ENCODE peak calls at places on chromosomes 16 and 17, in six cellular contexts. One of them, this sample, is unnamed. For H3K4me1, the result is how much of the 10 kb centered on the place peaks cover.

GRCh38 chr16:28003021-28003865 is 60.3 kb downstream of the GSG1L start:
- DNase-seq in lower lobe of right lung: no peak
- DNase-seq in adrenal gland: no peak
- DNase-seq in testis: peak
- DNase-seq in left lung: no peak
- DNase-seq in PC-3: no peak
- DNase-seq in this sample: no peak

GRCh38 chr17:79830303-79830702 is 8.9 kb downstream of the CBX4 start:
- DNase-seq in lower lobe of right lung: no peak
- DNase-seq in adrenal gland: no peak
- DNase-seq in testis: no peak
- DNase-seq in left lung: no peak
- DNase-seq in PC-3: no peak
- DNase-seq in this sample: no peak

GRCh38 chr16:24178496-24178895 is 77.6 kb upstream of the CACNG3 start:
- DNase-seq in lower lobe of right lung: no peak
- DNase-seq in adrenal gland: no peak
- DNase-seq in testis: no peak
- DNase-seq in left lung: no peak
- DNase-seq in PC-3: no peak
- DNase-seq in this sample: no peak

GRCh38 chr17:5533486-5534315 is 47.3 kb downstream of the MIS12 start:
- DNase-seq in lower lobe of right lung: no peak
- DNase-seq in adrenal gland: no peak
- DNase-seq in testis: no peak
- DNase-seq in left lung: no peak
- DNase-seq in PC-3: no peak
- DNase-seq in this sample: no peak

GRCh38 chr17:48575066-48575582 is 3.0 kb downstream of the HOXB4 start:
- DNase-seq in lower lobe of right lung: no peak
- DNase-seq in adrenal gland: no peak
- DNase-seq in testis: no peak
- DNase-seq in left lung: no peak
- DNase-seq in PC-3: peak
- DNase-seq in this sample: no peak

GRCh38 chr16:69861276-69862030 is 89.7 kb upstream of the CLEC18A start:
- DNase-seq in lower lobe of right lung: no peak
- DNase-seq in adrenal gland: peak
- DNase-seq in testis: peak
- DNase-seq in left lung: peak
- DNase-seq in PC-3: no peak
- DNase-seq in this sample: no peak

GRCh38 chr17:79985361-79985760 is 50.3 kb downstream of the TBC1D16 start:
- DNase-seq in lower lobe of right lung: peak
- DNase-seq in adrenal gland: no peak
- DNase-seq in testis: no peak
- DNase-seq in left lung: no peak
- DNase-seq in PC-3: no peak
- DNase-seq in this sample: no peak

GRCh38 chr17:28896491-28896883 is 1.0 kb downstream of the FLOT2 start:
- DNase-seq in lower lobe of right lung: no peak
- DNase-seq in adrenal gland: no peak
- DNase-seq in testis: no peak
- DNase-seq in left lung: no peak
- DNase-seq in PC-3: no peak
- DNase-seq in this sample: no peak

GRCh38 chr17:79528592-79529125 is 82.2 kb downstream of the RBFOX3 start:
- DNase-seq in lower lobe of right lung: no peak
- DNase-seq in adrenal gland: no peak
- DNase-seq in testis: no peak
- DNase-seq in left lung: no peak
- DNase-seq in PC-3: no peak
- DNase-seq in this sample: no peak

GRCh38 chr16:48000622-48001021 is 155.2 kb downstream of the ABCC12 start:
- DNase-seq in lower lobe of right lung: no peak
- DNase-seq in adrenal gland: no peak
- DNase-seq in testis: peak
- DNase-seq in left lung: no peak
- DNase-seq in PC-3: no peak
- DNase-seq in this sample: no peak

GRCh38 chr16:84266451-84266850 is 26.6 kb upstream of the KCNG4 start:
- DNase-seq in lower lobe of right lung: no peak
- DNase-seq in adrenal gland: peak
- DNase-seq in testis: peak
- DNase-seq in left lung: no peak
- DNase-seq in PC-3: peak
- DNase-seq in this sample: no peak

GRCh38 chr17:78692460-78693010 is 89.5 kb downstream of the CYTH1 start:
- DNase-seq in lower lobe of right lung: no peak
- DNase-seq in adrenal gland: no peak
- DNase-seq in testis: no peak
- DNase-seq in left lung: no peak
- DNase-seq in PC-3: no peak
- DNase-seq in this sample: no peak

GRCh38 chr16:4288148-4288921 is 15.5 kb upstream of the TFAP4 start:
- DNase-seq in lower lobe of right lung: peak
- DNase-seq in adrenal gland: peak
- DNase-seq in testis: peak
- DNase-seq in left lung: peak
- DNase-seq in PC-3: peak
- DNase-seq in this sample: no peak

GRCh38 chr17:7022791-7023571 is at the start of gene BCL6B:
- DNase-seq in lower lobe of right lung: peak
- DNase-seq in adrenal gland: no peak
- DNase-seq in testis: no peak
- DNase-seq in left lung: no peak
- DNase-seq in PC-3: no peak
- DNase-seq in this sample: peak
- H3K4me3 ChIP-seq in lower lobe of right lung: peak
- H3K4me3 ChIP-seq in adrenal gland: no peak
- H3K4me3 ChIP-seq in testis: peak
- H3K4me3 ChIP-seq in left lung: peak
- H3K4me3 ChIP-seq in PC-3: peak
- H3K4me3 ChIP-seq in this sample: peak

GRCh38 chr17:42679492-42680330 is 1.9 kb downstream of the CCR10 start:
- DNase-seq in lower lobe of right lung: peak
- DNase-seq in adrenal gland: peak
- DNase-seq in testis: peak
- DNase-seq in left lung: peak
- DNase-seq in PC-3: peak
- DNase-seq in this sample: peak
- H3K4me1 ChIP-seq in lower lobe of right lung: half or more
- H3K4me1 ChIP-seq in adrenal gland: under half
- H3K4me1 ChIP-seq in testis: half or more
- H3K4me1 ChIP-seq in left lung: half or more
- H3K4me1 ChIP-seq in PC-3: under half
- H3K4me1 ChIP-seq in this sample: under half

DNA sequence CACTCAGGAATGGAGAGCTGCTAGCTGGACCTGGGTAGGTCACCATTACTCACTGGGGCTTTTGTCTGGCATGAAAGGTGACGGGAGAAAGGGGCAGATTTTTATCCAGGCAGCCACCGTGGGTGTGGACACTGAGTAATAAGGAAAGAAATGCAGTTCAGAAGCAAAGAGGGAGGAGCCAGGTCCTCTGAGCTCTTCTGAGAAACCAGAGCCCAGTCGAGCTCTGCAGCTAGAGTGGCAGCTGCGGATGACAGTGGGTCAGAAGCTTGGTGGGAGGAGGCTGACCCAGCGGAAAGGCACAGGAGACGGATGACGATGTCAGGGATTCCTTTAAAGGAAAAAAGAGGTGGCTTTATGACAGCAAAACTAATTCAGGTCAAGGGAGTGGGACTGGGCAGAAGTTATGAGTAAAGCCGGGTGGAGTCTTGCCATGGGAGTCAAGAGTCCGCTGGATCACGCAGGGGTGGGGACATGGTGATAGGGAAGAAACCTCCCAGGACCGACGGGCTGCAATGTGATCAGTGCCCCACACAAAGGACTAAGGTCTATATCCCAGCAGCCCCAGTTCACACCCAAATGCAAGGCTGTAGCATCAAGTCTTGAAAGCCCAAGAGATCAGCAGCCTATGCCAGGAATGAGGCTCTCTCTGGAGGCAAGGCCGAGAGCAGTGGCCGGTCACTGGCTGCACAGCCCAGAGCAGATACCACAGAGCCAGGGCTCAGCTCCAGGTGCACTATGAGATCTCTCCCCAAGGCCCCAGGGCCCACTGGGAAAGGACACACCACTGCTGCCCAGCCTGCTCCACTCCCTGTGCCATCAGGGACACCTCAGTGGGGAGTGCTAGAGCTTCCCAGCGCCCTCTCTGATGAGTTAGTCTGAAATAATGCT is 6.3 kb upstream of the MNT start:
- DNase-seq in lower lobe of right lung: peak
- DNase-seq in adrenal gland: peak
- DNase-seq in testis: peak
- DNase-seq in left lung: peak
- DNase-seq in PC-3: peak
- DNase-seq in this sample: peak
- H3K27ac ChIP-seq in lower lobe of right lung: peak
- H3K27ac ChIP-seq in adrenal gland: peak
- H3K27ac ChIP-seq in testis: peak
- H3K27ac ChIP-seq in left lung: peak
- H3K27ac ChIP-seq in PC-3: peak
- H3K27ac ChIP-seq in this sample: peak

GRCh38 chr17:35242158-35242804 is 591 bp upstream of the SLFN5 start:
- DNase-seq in lower lobe of right lung: peak
- DNase-seq in adrenal gland: peak
- DNase-seq in testis: peak
- DNase-seq in left lung: peak
- DNase-seq in PC-3: peak
- DNase-seq in this sample: peak

GRCh38 chr17:35243459-35244204 is 760 bp downstream of the SLFN5 start:
- DNase-seq in lower lobe of right lung: peak
- DNase-seq in adrenal gland: peak
- DNase-seq in testis: peak
- DNase-seq in left lung: peak
- DNase-seq in PC-3: peak
- DNase-seq in this sample: peak

GRCh38 chr17:35245196-35245486 is 2.3 kb downstream of the SLFN5 start:
- DNase-seq in lower lobe of right lung: no peak
- DNase-seq in adrenal gland: no peak
- DNase-seq in testis: no peak
- DNase-seq in left lung: no peak
- DNase-seq in PC-3: peak
- DNase-seq in this sample: no peak

GRCh38 chr17:35242805-35243458 is at the start of gene SLFN5:
- DNase-seq in lower lobe of right lung: peak
- DNase-seq in adrenal gland: peak
- DNase-seq in testis: peak
- DNase-seq in left lung: peak
- DNase-seq in PC-3: peak
- DNase-seq in this sample: peak

DNA sequence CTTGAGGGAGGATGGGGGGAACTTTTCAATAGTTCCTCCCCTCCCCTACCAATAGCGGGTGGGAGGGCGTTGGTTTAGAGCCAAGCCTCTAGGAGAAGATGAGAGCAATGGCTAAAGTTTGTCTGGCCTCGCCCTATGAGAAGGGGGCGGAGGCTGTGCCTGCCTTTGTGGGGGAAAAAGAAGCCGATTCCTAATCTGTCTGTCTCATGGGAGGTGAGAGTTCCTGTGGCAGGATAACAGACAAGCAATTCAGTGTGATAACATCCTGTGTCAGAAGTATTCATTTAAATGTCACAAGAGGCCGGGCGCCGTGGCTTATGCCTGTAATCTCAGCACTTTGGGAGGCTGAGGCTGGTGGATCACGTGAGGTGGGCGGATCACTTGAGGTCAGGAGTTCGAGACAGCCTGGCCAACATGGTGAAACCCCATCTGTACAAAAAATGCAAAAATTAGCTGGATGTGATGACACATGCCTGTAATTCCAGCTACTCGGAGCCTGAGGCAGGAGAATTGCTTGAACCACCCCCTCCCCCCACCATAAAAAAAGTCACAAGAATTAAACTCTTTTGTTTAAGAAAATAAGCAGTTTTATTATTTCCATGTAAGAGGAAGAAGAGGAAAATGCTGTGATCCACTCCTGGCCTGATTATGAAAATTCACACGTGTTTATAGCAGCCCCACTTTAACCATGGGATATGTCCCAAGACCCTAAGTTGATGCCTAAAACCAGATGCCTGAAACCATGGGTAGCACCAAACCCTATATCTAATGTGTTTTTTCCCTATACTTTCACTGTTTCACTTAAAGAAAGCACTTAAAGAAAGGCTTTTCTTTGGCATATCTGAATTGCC is 1.7 kb downstream of the SLFN5 start:
- DNase-seq in lower lobe of right lung: peak
- DNase-seq in adrenal gland: peak
- DNase-seq in testis: peak
- DNase-seq in left lung: peak
- DNase-seq in PC-3: peak
- DNase-seq in this sample: peak
- H3K4me3 ChIP-seq in lower lobe of right lung: peak
- H3K4me3 ChIP-seq in adrenal gland: peak
- H3K4me3 ChIP-seq in testis: no peak
- H3K4me3 ChIP-seq in left lung: peak
- H3K4me3 ChIP-seq in PC-3: peak
- H3K4me3 ChIP-seq in this sample: peak

DNA sequence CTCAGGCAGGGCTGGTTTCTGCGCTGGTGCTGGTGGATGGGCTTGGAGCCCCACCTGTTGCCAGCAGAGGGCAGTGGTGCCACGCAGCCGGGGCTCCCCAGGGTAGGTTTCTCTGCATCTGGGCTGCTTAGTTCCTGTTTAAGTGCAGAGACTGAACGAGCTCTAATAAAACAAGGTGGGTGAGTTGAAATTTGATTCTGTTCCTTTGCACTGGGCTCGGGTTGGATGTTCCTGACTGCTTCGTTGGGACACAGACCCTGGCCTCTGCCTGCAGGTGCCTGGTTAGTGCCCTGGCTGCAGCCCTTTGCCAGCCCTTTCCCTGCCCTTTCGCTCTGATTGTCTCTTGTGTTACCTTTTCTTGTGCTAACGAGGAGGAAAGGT is 30.0 kb downstream of the TBCD start:
- DNase-seq in lower lobe of right lung: peak
- DNase-seq in adrenal gland: peak
- DNase-seq in testis: peak
- DNase-seq in left lung: peak
- DNase-seq in PC-3: peak
- DNase-seq in this sample: peak
- H3K4me1 ChIP-seq in lower lobe of right lung: under half
- H3K4me1 ChIP-seq in adrenal gland: under half
- H3K4me1 ChIP-seq in testis: under half
- H3K4me1 ChIP-seq in left lung: under half
- H3K4me1 ChIP-seq in PC-3: under half
- H3K4me1 ChIP-seq in this sample: under half